ENCODE peak calls at places on chromosomes 6 and 20, in seven cellular contexts. O, L, Z, K, X, Y and H are unnamed samples.

GRCh38 chr6:52077180-52077884 is 10.1 kb downstream of the PKHD1 start:
- DNase-seq in L (peak), O (no peak), Z (no peak), X (no peak), Y (peak), K (no peak), H (no peak)

GRCh38 chr20:21500599-21500998 is 13.3 kb downstream of the NKX2-2 start:
- DNase-seq in O (no peak), Y (no peak), X (no peak), K (no peak), Z (no peak), L (no peak), H (no peak)

GRCh38 chr6:147970970-147971369 is 371.7 kb upstream of the SASH1 start:
- DNase-seq in O (no peak), X (no peak), L (no peak), Y (no peak), Z (peak), K (no peak), H (peak)

GRCh38 chr20:58109126-58109880 is 119.2 kb downstream of the ANKRD60 start:
- DNase-seq in O (no peak), X (no peak), Z (no peak), Y (no peak), L (no peak), K (no peak), H (no peak)

GRCh38 chr6:118335325-118335724 is 212.8 kb upstream of the PLN start:
- DNase-seq in Y (no peak), L (no peak), O (no peak), X (no peak), K (no peak), Z (no peak), H (no peak)

GRCh38 chr6:148528292-148528691 is 185.7 kb downstream of the SASH1 start:
- DNase-seq in Y (no peak), O (no peak), X (no peak), K (no peak), L (no peak), Z (no peak), H (no peak)

GRCh38 chr20:1895674-1896496 is 678 bp downstream of the SIRPA start:
- DNase-seq in K (no peak), X (no peak), O (no peak), L (no peak), Y (no peak), Z (no peak), H (no peak)

GRCh38 chr6:111462770-111463391 is 20.1 kb downstream of the REV3L start:
- DNase-seq in L (no peak), K (no peak), X (no peak), Y (no peak), O (no peak), Z (peak), H (no peak)

GRCh38 chr6:30730611-30731435 is 10.7 kb downstream of the TUBB start:
- DNase-seq in O (peak), K (no peak), L (no peak), X (peak), Z (peak), Y (peak), H (peak)

GRCh38 chr6:324116-324728 is 31.9 kb downstream of the DUSP22 start:
- DNase-seq in Z (no peak), Y (no peak), O (no peak), X (no peak), L (no peak), K (no peak), H (no peak)

GRCh38 chr6:113488812-113489685 is 368.1 kb upstream of the MARCKS start:
- DNase-seq in O (no peak), L (no peak), X (no peak), K (no peak), Y (no peak), Z (no peak), H (no peak)

GRCh38 chr20:51258582-51259175 is 235.8 kb upstream of the KCNG1 start:
- DNase-seq in Z (no peak), L (no peak), X (no peak), K (no peak), O (no peak), Y (no peak), H (no peak)

GRCh38 chr20:38187512-38187911 is 22.4 kb upstream of the TGM2 start:
- DNase-seq in O (peak), Y (no peak), Z (peak), K (no peak), X (no peak), L (no peak), H (no peak)

DNA sequence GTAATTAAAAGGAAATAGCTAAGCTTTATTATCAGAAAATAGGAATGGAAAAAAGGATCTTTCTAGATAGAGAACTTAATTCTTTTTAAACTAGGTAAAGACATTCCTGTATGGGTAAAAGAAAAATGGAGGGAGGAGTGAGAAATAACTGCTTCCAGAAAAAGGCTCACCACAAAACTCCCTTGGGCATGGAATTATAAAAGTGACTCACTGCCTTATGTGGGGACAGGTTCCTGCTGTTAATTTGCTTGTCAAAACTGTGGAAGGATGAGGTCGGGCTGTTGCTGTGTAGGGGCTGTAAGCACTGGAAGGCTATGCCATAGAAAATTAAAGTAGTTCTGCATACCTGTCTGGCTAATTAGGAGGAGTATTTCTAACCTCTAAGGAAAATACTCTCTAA is 158.7 kb downstream of the UBE3D start:
- DNase-seq in K (no peak), L (no peak), X (no peak), Z (no peak), O (no peak), Y (no peak), H (no peak)
- TF ChIP-seq JUND in K (no peak), L (no peak), X (peak), Z (no peak), O (no peak), Y (no peak), H (no peak)

DNA sequence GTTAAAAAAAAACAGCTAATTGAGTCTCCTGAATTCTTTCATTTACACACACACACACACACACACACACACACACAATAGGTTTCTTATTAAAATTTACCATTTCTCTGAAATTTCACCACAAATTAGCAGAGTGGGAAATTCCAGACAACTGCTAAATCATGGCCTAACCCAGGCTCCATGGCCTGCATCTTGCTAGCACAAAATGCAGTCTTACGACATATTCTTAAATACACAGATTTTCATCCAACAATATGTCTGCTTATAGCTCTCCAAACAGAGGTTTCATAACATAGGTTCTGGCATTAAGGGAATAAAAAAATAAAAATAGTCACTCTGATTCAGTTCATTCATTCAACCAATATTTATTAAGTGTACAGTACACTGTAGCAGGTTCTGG is 46.9 kb downstream of the SOD2 start:
- DNase-seq in X (no peak), K (no peak), O (no peak), L (no peak), Y (no peak), Z (no peak), H (no peak)
- TF ChIP-seq JUND in X (no peak), K (no peak), O (no peak), L (no peak), Y (no peak), Z (no peak), H (no peak)

DNA sequence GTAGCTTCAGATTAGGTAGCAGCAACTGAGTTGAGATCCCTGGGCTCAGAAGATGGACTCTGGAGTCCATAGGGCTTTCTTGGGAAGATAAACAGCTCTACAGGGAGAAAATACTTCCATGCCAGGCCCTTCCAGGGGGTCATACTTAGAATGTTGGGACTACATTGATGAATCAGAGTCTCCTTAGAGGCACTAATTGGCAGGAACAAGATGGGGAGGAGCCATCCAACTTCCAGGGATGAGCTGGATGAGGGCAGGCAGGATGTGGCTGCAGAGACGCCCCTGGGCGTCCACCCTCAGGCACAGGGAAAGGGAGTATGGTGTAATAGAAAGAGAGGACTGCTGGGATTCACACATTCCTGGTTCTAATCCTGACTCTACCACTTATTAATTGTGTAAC is 100.9 kb downstream of the RIN2 start:
- DNase-seq in K (no peak), O (no peak), Y (no peak), Z (no peak), L (no peak), X (no peak), H (no peak)
- TF ChIP-seq JUND in K (no peak), O (no peak), Y (no peak), Z (no peak), L (no peak), X (no peak), H (no peak)

DNA sequence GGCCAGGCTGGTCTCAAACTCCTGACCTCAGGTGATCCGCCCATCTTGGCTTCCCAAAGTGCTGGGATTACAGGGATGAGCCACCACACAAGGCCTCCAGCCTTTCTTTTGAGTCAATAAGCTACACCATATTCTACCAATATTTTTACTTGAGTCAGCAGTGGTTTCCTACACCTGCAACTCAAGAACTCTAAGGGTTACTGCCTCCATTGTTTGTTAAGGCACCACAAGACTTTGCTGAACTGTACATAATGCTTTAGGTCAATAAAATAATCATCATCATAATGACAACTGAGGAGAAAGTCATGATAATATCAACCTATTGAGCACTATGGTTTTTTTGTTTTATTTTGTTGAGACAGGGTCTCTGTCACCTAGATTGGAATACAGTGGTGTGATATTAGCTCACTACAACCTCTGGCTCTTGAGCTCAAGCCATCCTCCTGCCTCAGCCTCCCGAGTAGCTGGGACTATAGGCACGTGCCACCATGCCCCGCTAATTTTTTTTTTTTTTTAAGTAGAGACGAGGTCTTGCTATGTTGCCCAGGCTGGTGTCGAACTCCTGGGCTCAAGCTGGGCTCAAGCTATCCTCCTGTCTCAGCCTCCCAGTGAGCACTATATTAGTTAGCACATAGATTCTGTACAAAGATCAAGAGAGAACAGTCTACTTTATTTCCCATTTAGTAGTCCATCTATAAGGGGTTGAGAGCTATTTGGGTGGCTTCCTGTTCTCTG is 34.9 kb upstream of the ZMYND8 start:
- DNase-seq in Z (no peak), K (no peak), O (no peak), L (no peak), X (no peak), Y (no peak), H (no peak)
- TF ChIP-seq JUND in Z (no peak), K (no peak), O (no peak), L (no peak), X (no peak), Y (no peak), H (no peak)

DNA sequence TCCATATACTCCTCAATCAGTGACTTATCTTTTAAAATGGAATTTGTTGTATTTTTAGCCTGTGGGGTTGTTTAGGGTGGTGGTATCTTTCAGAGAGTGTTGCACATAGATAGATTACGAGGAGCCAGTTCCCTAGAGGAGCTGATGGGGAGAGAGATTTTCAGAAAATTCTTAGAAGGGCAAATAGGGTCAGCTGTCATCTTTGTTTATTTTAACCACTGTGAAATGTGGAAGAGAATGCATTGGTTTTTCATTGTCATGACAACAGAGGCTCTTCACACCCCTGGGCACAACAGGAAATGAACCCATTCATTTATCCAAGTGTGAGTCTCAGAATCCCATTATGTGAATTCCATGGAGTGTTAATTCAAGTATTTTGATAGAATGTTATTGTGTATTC is 188.4 kb downstream of the JARID2 start:
- DNase-seq in O (no peak), Y (no peak), L (no peak), K (no peak), X (no peak), Z (no peak), H (no peak)
- TF ChIP-seq JUND in O (peak), Y (no peak), L (no peak), K (no peak), X (no peak), Z (no peak), H (no peak)

GRCh38 chr6:79277109-79277508 is 42.6 kb upstream of the HMGN3 start:
- DNase-seq in O (no peak), L (no peak), Y (no peak), K (no peak), X (no peak), Z (no peak), H (no peak)
- TF ChIP-seq JUND in O (no peak), L (no peak), Y (peak), K (no peak), X (no peak), Z (no peak), H (no peak)

GRCh38 chr6:47161176-47161687 is 119.1 kb upstream of the ADGRF1 start:
- DNase-seq in O (no peak), K (no peak), Y (no peak), L (no peak), Z (no peak), X (peak), H (peak)
- TF ChIP-seq JUND in O (no peak), K (no peak), Y (no peak), L (no peak), Z (no peak), X (peak), H (no peak)

DNA sequence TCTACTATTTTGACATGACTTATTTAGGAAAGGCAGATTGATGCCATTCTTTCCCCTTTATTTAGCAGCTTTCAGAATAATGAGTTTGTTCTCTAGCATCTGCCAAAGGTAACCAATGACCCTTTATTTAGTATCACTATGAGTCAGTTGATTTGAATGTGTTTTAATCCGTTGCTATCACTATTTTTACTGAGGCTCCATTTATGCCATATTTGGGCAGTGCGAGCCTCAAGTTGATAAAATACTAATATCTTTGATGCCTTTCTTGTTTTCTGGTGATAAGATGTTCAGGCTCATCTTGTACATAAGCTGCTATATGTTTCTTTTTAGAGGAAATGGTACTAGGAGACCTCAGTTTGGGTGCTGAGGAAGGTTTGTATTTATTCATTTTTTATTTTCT is 15.6 kb upstream of the NOTCH4 start:
- DNase-seq in K (no peak), O (no peak), L (no peak), Z (no peak), Y (no peak), X (no peak), H (no peak)
- TF ChIP-seq JUND in K (no peak), O (no peak), L (no peak), Z (no peak), Y (no peak), X (no peak), H (no peak)

GRCh38 chr20:16262594-16262993 is 310.7 kb downstream of the KIF16B start:
- DNase-seq in L (no peak), X (no peak), Y (no peak), Z (no peak), O (no peak), K (no peak), H (no peak)

GRCh38 chr20:16263582-16263981 is 309.7 kb downstream of the KIF16B start:
- DNase-seq in O (no peak), Z (no peak), L (no peak), K (no peak), X (no peak), Y (no peak), H (no peak)

GRCh38 chr20:16261733-16262277 is 311.4 kb downstream of the KIF16B start:
- DNase-seq in L (no peak), K (no peak), X (no peak), O (peak), Y (no peak), Z (no peak), H (no peak)

GRCh38 chr20:16267526-16267925 is 305.7 kb downstream of the KIF16B start:
- DNase-seq in Y (no peak), K (no peak), L (no peak), Z (no peak), X (no peak), O (no peak), H (no peak)

DNA sequence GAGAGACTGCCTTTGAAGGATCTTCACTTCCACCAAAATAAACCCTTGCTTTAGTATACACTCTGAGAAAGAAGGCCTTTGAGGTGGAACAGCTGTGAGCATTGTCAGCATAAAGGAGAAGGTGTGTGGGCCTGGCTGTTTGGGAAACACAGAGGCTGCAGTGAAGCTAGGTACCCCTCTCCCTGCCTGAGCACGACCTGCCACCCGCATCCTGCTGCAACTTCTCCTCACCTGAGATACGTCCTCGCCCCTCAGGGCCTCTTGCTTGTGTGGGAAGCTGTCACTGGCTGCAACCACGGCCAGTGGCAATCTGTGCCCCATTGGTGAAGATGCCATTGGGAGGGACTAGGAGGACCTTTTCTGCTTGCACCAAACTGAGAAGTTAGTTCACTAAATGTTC is 307.9 kb downstream of the KIF16B start:
- DNase-seq in O (no peak), K (no peak), X (no peak), Z (no peak), L (no peak), Y (no peak), H (no peak)
- TF ChIP-seq JUND in O (no peak), K (no peak), X (no peak), Z (no peak), L (no peak), Y (no peak), H (no peak)